ENCODE peak calls at places on chromosomes 4 and X, in seven cellular contexts. D is Peyer's patch, H is GM23248, A is breast epithelium, E is foreskin keratinocyte, U is HCT116, I is SK-N-SH. F is an unnamed sample.

GRCh38 chr4:67933755-67934154 is 29.5 kb downstream of the TMPRSS11A start:
- DNase-seq in I (no peak), A (no peak), D (no peak), U (no peak), E (no peak), H (peak; percentile 9), F (no peak)

GRCh38 chr4:123943976-123944375 is 547.4 kb downstream of the SPRY1 start:
- DNase-seq in H (peak; percentile 3), D (no peak), A (no peak), I (no peak), E (no peak), U (no peak), F (no peak)

GRCh38 chr4:67651536-67651935 is 49.4 kb downstream of the UBA6 start:
- DNase-seq in H (no peak), A (no peak), D (no peak), I (no peak), U (no peak), E (no peak), F (no peak)

GRCh38 chr4:74133786-74134499 is 24.0 kb upstream of the MTHFD2L start:
- DNase-seq in H (peak; percentile 95), U (peak; percentile 86), I (peak; percentile 27), E (peak; percentile 66), A (peak; percentile 74), D (peak; percentile 87), F (peak; percentile 80)

GRCh38 chr4:3409571-3410091 is 32.1 kb upstream of the HGFAC start:
- DNase-seq in H (no peak), I (no peak), U (no peak), E (no peak), A (no peak), D (peak; percentile 37), F (peak; percentile 47)

GRCh38 chrX:74242050-74242449 is 61.9 kb upstream of the ZCCHC13 start:
- DNase-seq in I (no peak), A (no peak), D (no peak), H (peak; percentile 29), U (no peak), E (peak; percentile 35), F (no peak)

GRCh38 chr4:182978152-182978827 is 61.1 kb upstream of the DCTD start:
- DNase-seq in I (no peak), A (no peak), E (peak; percentile 69), H (peak; percentile 48), D (no peak), U (no peak), F (no peak)

GRCh38 chrX:46588263-46588662 is 14.7 kb downstream of the CHST7 start:
- DNase-seq in E (peak; percentile 34), D (peak; percentile 58), A (peak; percentile 56), H (peak; percentile 66), I (no peak), U (no peak), F (no peak)

GRCh38 chr4:148056879-148057278 is 325.0 kb downstream of the ARHGAP10 start:
- DNase-seq in H (peak; percentile 84), A (peak; percentile 23), D (peak; percentile 84), U (peak; percentile 6), I (no peak), E (peak; percentile 79), F (peak; percentile 74)

GRCh38 chrX:40784516-40785151 is 49.3 kb upstream of the MED14 start:
- DNase-seq in U (no peak), E (peak; percentile 67), A (no peak), H (no peak), I (no peak), D (no peak), F (no peak)

GRCh38 chrX:12895856-12896255 is 10.6 kb upstream of the TLR8 start:
- DNase-seq in I (no peak), U (no peak), A (no peak), D (no peak), E (no peak), H (no peak), F (no peak)

GRCh38 chrX:110168585-110168984 is 149.3 kb downstream of the AMMECR1 start:
- DNase-seq in A (no peak), E (no peak), H (peak; percentile 84), U (no peak), I (no peak), D (no peak), F (no peak)

GRCh38 chr4:116070283-116070682 is 956.9 kb upstream of the NDST4 start:
- DNase-seq in I (no peak), E (peak; percentile 75), D (no peak), U (no peak), A (no peak), H (peak; percentile 4), F (no peak)

GRCh38 chr4:72846280-72847111 is 223.0 kb downstream of the COX18 start:
- DNase-seq in E (no peak), D (no peak), H (peak; percentile 17), I (no peak), U (no peak), A (no peak), F (no peak)

GRCh38 chrX:83771664-83772063 is 89.3 kb upstream of the CYLC1 start:
- DNase-seq in U (no peak), I (no peak), H (no peak), A (no peak), D (no peak), E (no peak), F (no peak)

GRCh38 chrX:10050481-10050880 is 83.3 kb downstream of the CLDN34 start:
- DNase-seq in D (no peak), H (no peak), A (peak; percentile 40), U (no peak), I (no peak), E (no peak), F (no peak)

GRCh38 chr4:140103676-140104075 is 50.3 kb downstream of the MAML3 start:
- DNase-seq in D (no peak), A (no peak), E (peak; percentile 35), H (peak; percentile 77), U (no peak), I (no peak), F (no peak)

GRCh38 chrX:41240504-41240903 is 93.5 kb upstream of the DDX3X start:
- DNase-seq in H (no peak), I (no peak), A (no peak), D (no peak), E (no peak), U (no peak), F (no peak)

GRCh38 chr4:111602848-111603247 is 542.4 kb upstream of the FAM241A start:
- DNase-seq in E (peak; percentile 29), A (no peak), U (peak; percentile 21), I (no peak), D (no peak), H (peak; percentile 45), F (no peak)

GRCh38 chrX:20432048-20432447 is 165.3 kb upstream of the RPS6KA3 start:
- DNase-seq in U (no peak), E (peak; percentile 15), I (no peak), D (no peak), H (peak; percentile 26), A (no peak), F (no peak)

DNA sequence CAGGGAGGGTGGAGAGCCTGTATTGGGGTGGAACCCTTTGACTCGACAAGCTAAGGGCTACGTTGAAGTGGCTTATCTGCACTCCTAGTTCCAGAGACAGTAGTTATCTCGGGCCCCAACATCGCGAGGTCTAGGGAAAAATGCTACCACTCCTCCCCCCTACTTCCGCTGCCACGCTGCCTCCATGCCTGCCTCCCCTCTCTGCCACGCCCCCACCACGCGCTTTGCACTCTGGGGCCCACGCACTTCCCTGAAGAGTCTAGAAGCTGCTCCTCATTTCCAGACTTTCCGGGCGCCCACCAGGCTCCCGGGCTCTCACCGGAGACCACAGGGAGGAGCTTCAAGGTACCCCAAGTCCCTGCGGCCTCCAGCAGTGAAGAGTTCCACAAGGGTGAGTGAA is at the start of gene PASD1:
- DNase-seq in H (no peak), A (no peak), I (no peak), E (no peak), U (no peak), D (no peak), F (no peak)
- H3K4me1 ChIP-seq in H (no peaks in the 10 kb centered on the region), A (no peaks in the 10 kb centered on the region), I (no peaks in the 10 kb centered on the region), E (no peaks in the 10 kb centered on the region), U (no peaks in the 10 kb centered on the region), D (no peaks in the 10 kb centered on the region), F (no peaks in the 10 kb centered on the region)

DNA sequence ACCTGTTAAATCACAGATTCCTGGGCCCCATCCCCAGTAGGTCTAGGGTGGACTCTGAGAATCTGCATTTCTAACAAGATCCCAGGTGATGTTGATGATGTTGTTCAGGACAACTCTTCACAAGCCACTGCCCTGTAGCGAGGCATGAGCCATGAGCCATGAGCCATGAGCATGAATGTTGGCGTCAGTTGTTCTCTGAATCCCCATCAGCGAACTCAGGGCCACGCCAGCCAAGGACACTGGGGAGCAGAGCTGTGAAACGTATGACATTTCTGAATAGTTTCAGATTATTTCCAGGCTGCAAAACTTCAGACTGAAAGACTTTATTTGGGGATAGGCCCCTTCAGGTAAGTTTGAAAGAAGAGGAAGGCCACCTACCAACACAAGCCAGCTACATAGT is 46.9 kb upstream of the HCCS start:
- DNase-seq in D (no peak), E (no peak), H (peak; percentile 12), U (no peak), I (no peak), A (no peak), F (no peak)
- H3K4me1 ChIP-seq in D (no peaks in the 10 kb centered on the region), E (peaks cover 16% of the 10 kb centered on the region), H (peaks cover 33% of the 10 kb centered on the region), U (peaks cover 5% of the 10 kb centered on the region), I (peaks cover 7% of the 10 kb centered on the region), A (no peaks in the 10 kb centered on the region), F (no peaks in the 10 kb centered on the region)

GRCh38 chr4:7855731-7856130 is 83.9 kb downstream of the AFAP1 start:
- DNase-seq in D (no peak), A (no peak), I (peak; percentile 64), H (no peak), U (no peak), E (no peak), F (no peak)
- H3K4me1 ChIP-seq in D (no peaks in the 10 kb centered on the region), A (no peaks in the 10 kb centered on the region), I (peaks cover 65% of the 10 kb centered on the region), H (peaks cover 52% of the 10 kb centered on the region), U (no peaks in the 10 kb centered on the region), E (peaks cover 16% of the 10 kb centered on the region), F (no peaks in the 10 kb centered on the region)

GRCh38 chrX:13996650-13997049 is 33.0 kb downstream of the GEMIN8 start:
- DNase-seq in I (no peak), U (no peak), H (no peak), A (no peak), D (no peak), E (no peak), F (no peak)
- H3K4me1 ChIP-seq in I (no peaks in the 10 kb centered on the region), U (no peaks in the 10 kb centered on the region), H (no peaks in the 10 kb centered on the region), A (no peaks in the 10 kb centered on the region), D (no peaks in the 10 kb centered on the region), E (no peaks in the 10 kb centered on the region), F (no peaks in the 10 kb centered on the region)

GRCh38 chr4:103425406-103425805 is 227.3 kb upstream of the CENPE start:
- DNase-seq in A (no peak), D (no peak), E (no peak), I (no peak), U (no peak), H (no peak), F (no peak)
- H3K4me1 ChIP-seq in A (no peaks in the 10 kb centered on the region), D (no peaks in the 10 kb centered on the region), E (no peaks in the 10 kb centered on the region), I (no peaks in the 10 kb centered on the region), U (peaks cover 6% of the 10 kb centered on the region), H (no peaks in the 10 kb centered on the region), F (no peaks in the 10 kb centered on the region)

DNA sequence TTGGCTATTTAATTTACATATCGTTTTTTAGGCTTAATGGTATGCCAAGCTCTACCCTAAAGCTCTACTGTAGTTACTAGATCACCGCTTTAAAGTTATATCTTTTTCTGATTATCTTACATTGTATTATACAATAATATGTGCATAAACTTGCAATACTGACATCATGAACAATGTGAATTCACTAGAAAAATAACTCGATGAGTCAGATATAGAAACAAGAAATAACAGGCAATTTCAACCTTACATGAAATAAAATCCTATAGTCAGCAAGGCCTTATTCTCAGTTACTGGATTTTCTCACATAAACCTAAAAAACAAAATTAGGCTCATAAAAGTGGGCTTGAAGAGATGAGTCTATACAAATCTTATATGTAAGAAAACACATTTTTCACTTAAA is 32.4 kb downstream of the PDGFC start:
- DNase-seq in D (no peak), U (no peak), A (no peak), H (peak; percentile 44), I (no peak), E (peak; percentile 83), F (no peak)
- H3K4me1 ChIP-seq in D (no peaks in the 10 kb centered on the region), U (peaks cover 2% of the 10 kb centered on the region), A (no peaks in the 10 kb centered on the region), H (peaks cover 33% of the 10 kb centered on the region), I (peaks cover 45% of the 10 kb centered on the region), E (peaks cover 53% of the 10 kb centered on the region), F (peaks cover 6% of the 10 kb centered on the region)

F was measured in upper lobe of right lung.